ENCODE peak calls at places on chromosome 13, in six cellular contexts. S is astrocyte, M is thyroid gland, X is ascending aorta, Q is HFF-Myc, J is stomach. H is an unnamed sample.

GRCh38 chr13:99797716-99798115 is 173.9 kb downstream of the ZIC5 start:
- DNase-seq in S (no peak), J (no peak), X (no peak), M (no peak), Q (no peak), H (no peak)

GRCh38 chr13:29849071-29849541 is 1.3 kb downstream of the UBL3 start:
- DNase-seq in S (peak; percentile 32), Q (no peak), X (no peak), M (peak; percentile 18), J (no peak), H (peak; percentile 37)

GRCh38 chr13:70457474-70457873 is 349.2 kb upstream of the KLHL1 start:
- DNase-seq in S (no peak), J (no peak), Q (no peak), X (no peak), M (no peak), H (no peak)

GRCh38 chr13:46296920-46297319 is 85.2 kb downstream of the LRRC63 start:
- DNase-seq in X (no peak), J (no peak), S (peak; percentile 86), Q (peak; percentile 52), M (no peak), H (peak; percentile 87)

GRCh38 chr13:107466326-107466725 is 749.0 kb downstream of the LIG4 start:
- DNase-seq in M (no peak), J (no peak), X (no peak), Q (no peak), S (peak; percentile 84), H (peak; percentile 43)

GRCh38 chr13:40152145-40152544 is 496.7 kb downstream of the COG6 start:
- DNase-seq in X (no peak), Q (peak; percentile 61), J (no peak), M (peak; percentile 27), S (peak; percentile 75), H (peak; percentile 77)

GRCh38 chr13:23810842-23811241 is 78.4 kb downstream of the MIPEP start:
- DNase-seq in J (no peak), S (no peak), M (no peak), Q (no peak), X (no peak), H (no peak)

GRCh38 chr13:57568865-57569264 is 62.7 kb upstream of the PCDH17 start:
- DNase-seq in X (no peak), J (no peak), M (no peak), Q (no peak), S (no peak), H (no peak)

GRCh38 chr13:98890186-98890585 is 87.7 kb downstream of the DOCK9 start:
- DNase-seq in M (no peak), X (no peak), J (no peak), S (peak; percentile 96), Q (peak; percentile 87), H (peak; percentile 90)

GRCh38 chr13:105925496-105925895 is 610.0 kb downstream of the EFNB2 start:
- DNase-seq in Q (no peak), S (peak; percentile 81), J (no peak), M (no peak), X (no peak), H (peak; percentile 57)

GRCh38 chr13:77429320-77430142 is 102.6 kb upstream of the MYCBP2 start:
- DNase-seq in S (peak; percentile 71), Q (no peak), J (no peak), M (no peak), X (no peak), H (peak; percentile 12)

GRCh38 chr13:34458756-34459462 is 483.2 kb upstream of the NBEA start:
- DNase-seq in X (no peak), Q (no peak), S (no peak), J (no peak), M (no peak), H (peak; percentile 24)

GRCh38 chr13:79490326-79490725 is 9.4 kb downstream of the NDFIP2 start:
- DNase-seq in S (no peak), Q (no peak), M (no peak), X (no peak), J (no peak), H (no peak)

GRCh38 chr13:113116871-113117271 is 5.7 kb upstream of the F10 start:
- DNase-seq in M (no peak), X (no peak), J (peak; percentile 9), S (no peak), Q (no peak), H (no peak)

GRCh38 chr13:34349091-34349722 is 531.3 kb downstream of the RFC3 start:
- DNase-seq in Q (peak; percentile 98), S (peak; percentile 100), X (no peak), J (no peak), M (peak; percentile 77), H (peak; percentile 95)

GRCh38 chr13:102847272-102848234 is 1.7 kb downstream of the ERCC5 start:
- DNase-seq in J (no peak), X (no peak), Q (no peak), S (peak; percentile 14), M (no peak), H (peak; percentile 60)

GRCh38 chr13:43838909-43839308 is 40.6 kb downstream of the CCDC122 start:
- DNase-seq in J (no peak), X (no peak), Q (peak; percentile 40), S (peak; percentile 86), M (no peak), H (peak; percentile 86)

GRCh38 chr13:101846701-101847100 is 394.2 kb downstream of the ITGBL1 start:
- DNase-seq in Q (no peak), J (no peak), M (no peak), S (no peak), X (no peak), H (no peak)

GRCh38 chr13:105991622-105992254 is 543.7 kb downstream of the EFNB2 start:
- DNase-seq in Q (no peak), M (no peak), S (peak; percentile 67), X (no peak), J (peak; percentile 61), H (peak; percentile 41)

GRCh38 chr13:34156841-34157365 is 339.0 kb downstream of the RFC3 start:
- DNase-seq in M (peak; percentile 87), Q (peak; percentile 93), J (peak; percentile 85), X (peak; percentile 69), S (peak; percentile 97), H (peak; percentile 94)

GRCh38 chr13:99308481-99309087 is 1.4 kb upstream of the GPR183 start:
- DNase-seq in S (peak; percentile 78), M (no peak), Q (no peak), X (no peak), J (no peak), H (peak; percentile 88)

GRCh38 chr13:94119360-94119936 is 360.0 kb downstream of the DCT start:
- DNase-seq in Q (no peak), J (peak; percentile 45), M (no peak), S (no peak), X (no peak), H (no peak)

GRCh38 chr13:25455146-25455545 is 83.4 kb downstream of the ATP8A2 start:
- DNase-seq in M (peak; percentile 57), X (no peak), Q (no peak), J (no peak), S (no peak), H (no peak)

GRCh38 chr13:44734204-44734707 is 158.1 kb upstream of the TSC22D1 start:
- DNase-seq in X (no peak), S (peak; percentile 46), Q (no peak), J (peak; percentile 91), M (peak; percentile 60), H (peak; percentile 17)

GRCh38 chr13:95129004-95129403 is 172.2 kb downstream of the ABCC4 start:
- DNase-seq in J (no peak), M (no peak), Q (no peak), S (no peak), X (no peak), H (no peak)

GRCh38 chr13:76048675-76049396 is 412.7 kb downstream of the LMO7 start:
- DNase-seq in M (no peak), Q (no peak), J (no peak), S (no peak), X (no peak), H (no peak)

GRCh38 chr13:25806304-25806974 is 245.4 kb downstream of the SHISA2 start:
- DNase-seq in J (no peak), X (no peak), M (peak; percentile 23), Q (no peak), S (peak; percentile 67), H (no peak)

GRCh38 chr13:51583875-51584730 is at the start of gene WDFY2:
- DNase-seq in X (peak; percentile 99), M (peak; percentile 100), J (peak; percentile 99), S (peak; percentile 99), Q (peak; percentile 100), H (peak; percentile 100)

GRCh38 chr13:51584731-51585191 is 499 bp downstream of the WDFY2 start:
- DNase-seq in Q (no peak), J (peak; percentile 56), M (peak; percentile 62), S (peak; percentile 34), X (no peak), H (peak; percentile 48)

GRCh38 chr13:51583469-51583874 is 790 bp upstream of the WDFY2 start:
- DNase-seq in M (no peak), Q (no peak), X (no peak), J (no peak), S (no peak), H (no peak)

GRCh38 chr13:51585696-51586095 is 1.4 kb downstream of the WDFY2 start:
- DNase-seq in Q (no peak), X (no peak), S (peak; percentile 55), J (no peak), M (no peak), H (peak; percentile 18)

GRCh38 chr13:51585234-51585672 is 991 bp downstream of the WDFY2 start:
- DNase-seq in X (no peak), S (no peak), J (no peak), M (no peak), Q (no peak), H (peak; percentile 38)
- TF ChIP-seq CTCF in X (no peak), S (no peak), J (no peak), M (no peak), Q (no peak), H (no peak)

DNA sequence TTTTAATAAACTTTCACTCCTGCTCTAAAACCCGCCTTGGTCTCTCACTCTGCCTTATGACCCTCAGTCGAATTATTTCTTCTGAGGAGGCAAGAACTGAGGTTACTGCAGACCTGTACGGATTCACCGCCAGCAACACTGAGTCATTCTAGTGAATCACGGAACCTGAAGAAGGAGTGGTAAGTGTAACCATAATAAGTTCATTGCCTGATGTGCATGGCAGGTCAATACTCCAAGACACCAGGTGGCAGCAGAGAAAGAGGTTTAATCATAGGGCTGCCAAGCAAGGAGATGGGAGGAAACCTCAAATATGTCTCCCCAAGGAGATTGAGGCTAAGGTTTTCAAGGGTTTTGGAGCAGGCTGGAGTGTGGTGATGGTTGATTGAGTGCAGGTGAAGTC is 204.3 kb upstream of the IPO5 start:
- DNase-seq in X (no peak), Q (peak; percentile 1), M (no peak), S (peak; percentile 2), J (no peak), H (peak; percentile 7)
- TF ChIP-seq CTCF in X (no peak), Q (peak; percentile 27), M (no peak), S (no peak), J (no peak), H (peak; percentile 6)

DNA sequence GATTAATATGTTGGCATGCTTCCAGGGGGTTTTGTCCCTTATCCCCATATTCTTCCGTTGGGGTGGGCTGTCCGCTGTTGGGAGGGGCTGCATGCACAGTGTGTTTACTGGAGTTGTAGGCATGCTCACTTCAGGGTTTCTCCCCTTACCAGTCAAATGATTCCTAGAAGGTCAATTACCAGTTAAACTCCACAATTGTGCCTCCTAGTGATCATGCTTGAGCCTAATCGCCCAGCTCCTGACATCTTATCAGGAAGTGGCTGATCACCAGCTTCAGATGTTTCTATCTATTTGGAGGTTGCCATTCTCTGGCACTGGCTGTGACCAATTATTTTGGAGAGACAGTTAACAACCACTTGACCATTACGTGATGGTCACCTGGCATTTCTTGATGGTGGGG is 1090.0 kb downstream of the SLITRK5 start:
- DNase-seq in Q (no peak), X (no peak), M (no peak), J (no peak), S (no peak), H (no peak)
- TF ChIP-seq CTCF in Q (no peak), X (no peak), M (no peak), J (no peak), S (no peak), H (no peak)

GRCh38 chr13:35630551-35631275 is 154.2 kb upstream of the MAB21L1 start:
- DNase-seq in Q (peak; percentile 56), M (no peak), X (no peak), J (no peak), S (peak; percentile 43), H (peak; percentile 42)
- TF ChIP-seq CTCF in Q (peak; percentile 81), M (peak; percentile 9), X (peak; percentile 51), J (peak; percentile 34), S (peak; percentile 83), H (peak; percentile 73)